ENCODE peak calls at places on chromosome 18, in six cellular contexts. One of them, this sample, is unnamed.
A peak's percentile ranks its signal among the peaks of the same experiment; 100 is the strongest.

GRCh38 chr18:52636536-52636935 is 296.5 kb downstream of the DCC start:
- DNase-seq in fibroblast of lung: no peak
- DNase-seq in A549: no peak
- DNase-seq in PC-3: no peak
- DNase-seq in PC-9: no peak
- DNase-seq in GM23338: peak; percentile 44
- DNase-seq in this sample: no peak

GRCh38 chr18:79982736-79983135 is 5.6 kb downstream of the TXNL4A start:
- DNase-seq in fibroblast of lung: peak; percentile 30
- DNase-seq in A549: no peak
- DNase-seq in PC-3: no peak
- DNase-seq in PC-9: no peak
- DNase-seq in GM23338: no peak
- DNase-seq in this sample: no peak

GRCh38 chr18:44958450-44958849 is 277.8 kb downstream of the SETBP1 start:
- DNase-seq in fibroblast of lung: no peak
- DNase-seq in A549: no peak
- DNase-seq in PC-3: peak; percentile 56
- DNase-seq in PC-9: no peak
- DNase-seq in GM23338: no peak
- DNase-seq in this sample: no peak

GRCh38 chr18:30556112-30556511 is 486.4 kb downstream of the DSC3 start:
- DNase-seq in fibroblast of lung: no peak
- DNase-seq in A549: no peak
- DNase-seq in PC-3: no peak
- DNase-seq in PC-9: no peak
- DNase-seq in GM23338: no peak
- DNase-seq in this sample: no peak

GRCh38 chr18:35971661-35972196 is 750 bp upstream of the RMP24 start:
- DNase-seq in fibroblast of lung: no peak
- DNase-seq in A549: no peak
- DNase-seq in PC-3: no peak
- DNase-seq in PC-9: no peak
- DNase-seq in GM23338: no peak
- DNase-seq in this sample: peak; percentile 39

GRCh38 chr18:9697121-9697520 is 11.0 kb upstream of the RAB31 start:
- DNase-seq in fibroblast of lung: no peak
- DNase-seq in A549: no peak
- DNase-seq in PC-3: no peak
- DNase-seq in PC-9: no peak
- DNase-seq in GM23338: no peak
- DNase-seq in this sample: no peak

GRCh38 chr18:50299626-50300388 is 12.3 kb upstream of the CXXC1 start:
- DNase-seq in fibroblast of lung: no peak
- DNase-seq in A549: no peak
- DNase-seq in PC-3: no peak
- DNase-seq in PC-9: no peak
- DNase-seq in GM23338: no peak
- DNase-seq in this sample: no peak

GRCh38 chr18:25795178-25795577 is 295.2 kb downstream of the SS18 start:
- DNase-seq in fibroblast of lung: peak; percentile 28
- DNase-seq in A549: no peak
- DNase-seq in PC-3: no peak
- DNase-seq in PC-9: no peak
- DNase-seq in GM23338: no peak
- DNase-seq in this sample: no peak

GRCh38 chr18:9428301-9428706 is 47.0 kb upstream of the RALBP1 start:
- DNase-seq in fibroblast of lung: no peak
- DNase-seq in A549: no peak
- DNase-seq in PC-3: peak; percentile 22
- DNase-seq in PC-9: no peak
- DNase-seq in GM23338: no peak
- DNase-seq in this sample: no peak

GRCh38 chr18:61591200-61591719 is 258.0 kb downstream of the CDH20 start:
- DNase-seq in fibroblast of lung: no peak
- DNase-seq in A549: no peak
- DNase-seq in PC-3: no peak
- DNase-seq in PC-9: no peak
- DNase-seq in GM23338: no peak
- DNase-seq in this sample: no peak

GRCh38 chr18:50042611-50043010 is 152.3 kb downstream of the MYO5B start:
- DNase-seq in fibroblast of lung: no peak
- DNase-seq in A549: no peak
- DNase-seq in PC-3: no peak
- DNase-seq in PC-9: no peak
- DNase-seq in GM23338: peak; percentile 30
- DNase-seq in this sample: no peak

GRCh38 chr18:13455960-13456471 is 237.5 kb downstream of the LDLRAD4 start:
- DNase-seq in fibroblast of lung: no peak
- DNase-seq in A549: no peak
- DNase-seq in PC-3: no peak
- DNase-seq in PC-9: no peak
- DNase-seq in GM23338: no peak
- DNase-seq in this sample: no peak

GRCh38 chr18:22193466-22193865 is 24.1 kb downstream of the GATA6 start:
- DNase-seq in fibroblast of lung: no peak
- DNase-seq in A549: no peak
- DNase-seq in PC-3: no peak
- DNase-seq in PC-9: no peak
- DNase-seq in GM23338: no peak
- DNase-seq in this sample: no peak

GRCh38 chr18:3447035-3447894 is 2.7 kb upstream of the TGIF1 start:
- DNase-seq in fibroblast of lung: peak; percentile 79
- DNase-seq in A549: no peak
- DNase-seq in PC-3: peak; percentile 41
- DNase-seq in PC-9: peak; percentile 67
- DNase-seq in GM23338: peak; percentile 79
- DNase-seq in this sample: peak; percentile 67

GRCh38 chr18:5872886-5873285 is 22.4 kb downstream of the TMEM200C start:
- DNase-seq in fibroblast of lung: no peak
- DNase-seq in A549: no peak
- DNase-seq in PC-3: no peak
- DNase-seq in PC-9: no peak
- DNase-seq in GM23338: no peak
- DNase-seq in this sample: no peak

GRCh38 chr18:41532344-41533086 is 422.5 kb upstream of the PIK3C3 start:
- DNase-seq in fibroblast of lung: peak; percentile 2
- DNase-seq in A549: no peak
- DNase-seq in PC-3: peak; percentile 57
- DNase-seq in PC-9: no peak
- DNase-seq in GM23338: peak; percentile 69
- DNase-seq in this sample: no peak

GRCh38 chr18:75582406-75582821 is 154.9 kb upstream of the SMIM21 start:
- DNase-seq in fibroblast of lung: peak; percentile 56
- DNase-seq in A549: no peak
- DNase-seq in PC-3: no peak
- DNase-seq in PC-9: no peak
- DNase-seq in GM23338: no peak
- DNase-seq in this sample: no peak

GRCh38 chr18:8493141-8493540 is 116.1 kb upstream of the RAB12 start:
- DNase-seq in fibroblast of lung: no peak
- DNase-seq in A549: no peak
- DNase-seq in PC-3: no peak
- DNase-seq in PC-9: no peak
- DNase-seq in GM23338: no peak
- DNase-seq in this sample: peak; percentile 62

GRCh38 chr18:79939096-79939495 is 12.4 kb downstream of the SLC66A2 start:
- DNase-seq in fibroblast of lung: no peak
- DNase-seq in A549: no peak
- DNase-seq in PC-3: no peak
- DNase-seq in PC-9: no peak
- DNase-seq in GM23338: no peak
- DNase-seq in this sample: peak; percentile 71

GRCh38 chr18:5424903-5425302 is 118.9 kb downstream of the EPB41L3 start:
- DNase-seq in fibroblast of lung: peak; percentile 64
- DNase-seq in A549: no peak
- DNase-seq in PC-3: peak; percentile 51
- DNase-seq in PC-9: no peak
- DNase-seq in GM23338: peak; percentile 71
- DNase-seq in this sample: no peak

GRCh38 chr18:65750421-65751144 is at the start of gene CDH7:
- DNase-seq in fibroblast of lung: no peak
- DNase-seq in A549: no peak
- DNase-seq in PC-3: peak; percentile 60
- DNase-seq in PC-9: no peak
- DNase-seq in GM23338: peak; percentile 58
- DNase-seq in this sample: peak; percentile 27

GRCh38 chr18:45836242-45837215 is 11.1 kb downstream of the SIGLEC15 start:
- DNase-seq in fibroblast of lung: no peak
- DNase-seq in A549: no peak
- DNase-seq in PC-3: no peak
- DNase-seq in PC-9: peak; percentile 49
- DNase-seq in GM23338: no peak
- DNase-seq in this sample: no peak

GRCh38 chr18:79245517-79246001 is 150.2 kb upstream of the NFATC1 start:
- DNase-seq in fibroblast of lung: no peak
- DNase-seq in A549: peak; percentile 20
- DNase-seq in PC-3: peak; percentile 93
- DNase-seq in PC-9: peak; percentile 78
- DNase-seq in GM23338: no peak
- DNase-seq in this sample: no peak

GRCh38 chr18:40984856-40985255 is 970.2 kb upstream of the PIK3C3 start:
- DNase-seq in fibroblast of lung: peak; percentile 29
- DNase-seq in A549: no peak
- DNase-seq in PC-3: no peak
- DNase-seq in PC-9: no peak
- DNase-seq in GM23338: no peak
- DNase-seq in this sample: no peak

GRCh38 chr18:61896767-61897166 is 4.0 kb upstream of the RNF152 start:
- DNase-seq in fibroblast of lung: peak; percentile 31
- DNase-seq in A549: no peak
- DNase-seq in PC-3: no peak
- DNase-seq in PC-9: no peak
- DNase-seq in GM23338: no peak
- DNase-seq in this sample: peak; percentile 92

DNA sequence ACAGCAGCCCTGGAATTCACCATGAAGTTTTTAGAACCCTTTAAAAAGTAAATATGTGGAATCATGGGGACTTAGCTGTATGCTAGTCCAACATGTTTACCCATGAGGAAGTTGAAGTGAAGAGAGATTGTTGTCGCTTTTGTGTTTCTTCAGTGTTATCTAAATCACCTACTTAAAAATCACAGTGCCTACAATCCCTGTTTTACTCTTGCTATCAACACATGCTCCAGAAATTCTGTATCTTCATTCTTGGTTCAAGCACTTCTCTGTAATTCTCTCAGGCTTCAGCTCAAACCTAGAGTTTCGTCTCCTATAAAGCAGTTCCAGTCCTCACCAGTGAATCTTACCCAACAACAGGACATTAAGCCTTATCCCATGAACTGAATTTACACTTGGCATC is 30.5 kb upstream of the CHMP1B start:
- DNase-seq in fibroblast of lung: no peak
- DNase-seq in A549: no peak
- DNase-seq in PC-3: no peak
- DNase-seq in PC-9: no peak
- DNase-seq in GM23338: no peak
- DNase-seq in this sample: peak; percentile 11
- TF ChIP-seq CTCF in fibroblast of lung: no peak
- TF ChIP-seq CTCF in A549: no peak
- TF ChIP-seq CTCF in PC-3: no peak
- TF ChIP-seq CTCF in PC-9: no peak
- TF ChIP-seq CTCF in GM23338: no peak
- TF ChIP-seq CTCF in this sample: no peak

GRCh38 chr18:159933-160332 is 1.6 kb downstream of the USP14 start:
- DNase-seq in fibroblast of lung: no peak
- DNase-seq in A549: no peak
- DNase-seq in PC-3: no peak
- DNase-seq in PC-9: no peak
- DNase-seq in GM23338: no peak
- DNase-seq in this sample: no peak
- H3K4me1 ChIP-seq in fibroblast of lung: no peaks in the 10 kb centered on the region
- H3K4me1 ChIP-seq in A549: peaks cover 9% of the 10 kb centered on the region
- H3K4me1 ChIP-seq in PC-3: peaks cover 28% of the 10 kb centered on the region
- H3K4me1 ChIP-seq in PC-9: peaks cover 17% of the 10 kb centered on the region
- H3K4me1 ChIP-seq in GM23338: peaks cover 10% of the 10 kb centered on the region
- H3K4me1 ChIP-seq in this sample: peaks cover 9% of the 10 kb centered on the region

DNA sequence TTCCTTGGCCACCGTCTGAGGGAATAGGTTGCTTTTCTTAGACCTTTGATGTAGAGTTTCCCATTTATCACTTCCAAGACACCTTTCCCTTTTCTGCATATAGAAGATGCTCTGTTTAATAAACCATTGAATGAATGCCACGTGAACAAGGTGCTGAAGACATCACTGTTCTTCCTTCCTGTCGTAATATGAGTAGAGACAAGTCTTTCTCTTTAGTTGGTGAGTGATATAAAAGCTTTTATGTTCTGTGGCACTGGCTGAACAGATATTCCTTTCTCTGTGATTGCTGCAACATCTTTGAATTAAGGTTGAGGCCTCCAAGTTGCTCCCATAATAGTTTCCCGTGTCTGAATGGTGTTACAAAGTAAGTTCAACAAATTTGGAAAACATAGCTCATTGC is 38.7 kb downstream of the TTC39C start:
- DNase-seq in fibroblast of lung: no peak
- DNase-seq in A549: no peak
- DNase-seq in PC-3: no peak
- DNase-seq in PC-9: no peak
- DNase-seq in GM23338: no peak
- DNase-seq in this sample: no peak
- H3K4me2 ChIP-seq in fibroblast of lung: no peak overlapping the region
- H3K4me2 ChIP-seq in A549: peak overlapping the region; percentile 85
- H3K4me2 ChIP-seq in PC-3: no peak overlapping the region
- H3K4me2 ChIP-seq in PC-9: no peak overlapping the region
- H3K4me2 ChIP-seq in GM23338: no peak overlapping the region
- H3K4me2 ChIP-seq in this sample: no peak overlapping the region

GRCh38 chr18:70397259-70397925 is 108.5 kb downstream of the SOCS6 start:
- DNase-seq in fibroblast of lung: no peak
- DNase-seq in A549: no peak
- DNase-seq in PC-3: peak; percentile 42
- DNase-seq in PC-9: no peak
- DNase-seq in GM23338: no peak
- DNase-seq in this sample: peak; percentile 84
- TF ChIP-seq CTCF in fibroblast of lung: no peak
- TF ChIP-seq CTCF in A549: no peak
- TF ChIP-seq CTCF in PC-3: no peak
- TF ChIP-seq CTCF in PC-9: no peak
- TF ChIP-seq CTCF in GM23338: no peak
- TF ChIP-seq CTCF in this sample: no peak

GRCh38 chr18:63218472-63218871 is 101.1 kb downstream of the BCL2 start:
- DNase-seq in fibroblast of lung: no peak
- DNase-seq in A549: no peak
- DNase-seq in PC-3: no peak
- DNase-seq in PC-9: no peak
- DNase-seq in GM23338: no peak
- DNase-seq in this sample: no peak
- H3K4me1 ChIP-seq in fibroblast of lung: no peaks in the 10 kb centered on the region
- H3K4me1 ChIP-seq in A549: no peaks in the 10 kb centered on the region
- H3K4me1 ChIP-seq in PC-3: no peaks in the 10 kb centered on the region
- H3K4me1 ChIP-seq in PC-9: no peaks in the 10 kb centered on the region
- H3K4me1 ChIP-seq in GM23338: no peaks in the 10 kb centered on the region
- H3K4me1 ChIP-seq in this sample: no peaks in the 10 kb centered on the region

GRCh38 chr18:23503038-23503966 is at the start of gene RMC1:
- DNase-seq in fibroblast of lung: peak; percentile 92
- DNase-seq in A549: peak; percentile 54
- DNase-seq in PC-3: peak; percentile 93
- DNase-seq in PC-9: peak; percentile 73
- DNase-seq in GM23338: peak; percentile 95
- DNase-seq in this sample: peak; percentile 98
- H3K4me2 ChIP-seq in fibroblast of lung: peak within 1 kb of the TSS; percentile 93
- H3K4me2 ChIP-seq in A549: peak within 1 kb of the TSS; percentile 95
- H3K4me2 ChIP-seq in PC-3: peak within 1 kb of the TSS; percentile 89
- H3K4me2 ChIP-seq in PC-9: peak within 1 kb of the TSS; percentile 81
- H3K4me2 ChIP-seq in GM23338: peak within 1 kb of the TSS; percentile 93
- H3K4me2 ChIP-seq in this sample: peak within 1 kb of the TSS; percentile 93